ENCODE peak calls at places on chromosomes 3 and 15, in five cellular contexts. B is MM.1S, J is GM23338, V is HCT116, I is PC-3. C is an unnamed sample.

GRCh38 chr3:141303481-141304223 is 64.7 kb upstream of the ZBTB38 start:
- DNase-seq in B (peak; percentile 84), V (peak; percentile 51), J (peak; percentile 86), I (peak; percentile 82), C (peak; percentile 56)

GRCh38 chr3:149258298-149258697 is 36.7 kb upstream of the CP start:
- DNase-seq in I (no peak), J (no peak), B (no peak), V (no peak), C (no peak)

GRCh38 chr15:38745611-38746010 is 181.0 kb upstream of the RASGRP1 start:
- DNase-seq in B (no peak), I (no peak), V (no peak), J (no peak), C (no peak)

GRCh38 chr3:52022323-52023100 is 26.8 kb upstream of the RPL29 start:
- DNase-seq in I (no peak), B (no peak), J (peak; percentile 43), V (no peak), C (no peak)

GRCh38 chr15:41847206-41847605 is 8.6 kb downstream of the PLA2G4B start:
- DNase-seq in B (no peak), I (no peak), J (no peak), V (no peak), C (no peak)

GRCh38 chr15:81820236-81820635 is 225.6 kb downstream of the MEX3B start:
- DNase-seq in I (peak; percentile 10), B (no peak), J (no peak), V (no peak), C (no peak)

GRCh38 chr3:17287006-17287689 is 402.4 kb downstream of the PLCL2 start:
- DNase-seq in I (no peak), J (no peak), B (no peak), V (no peak), C (no peak)

GRCh38 chr3:113035387-113035982 is 44.7 kb downstream of the GTPBP8 start:
- DNase-seq in J (peak; percentile 92), V (peak; percentile 50), I (peak; percentile 86), B (peak; percentile 64), C (peak; percentile 33)

GRCh38 chr3:64863811-64864210 is 176.0 kb upstream of the ADAMTS9 start:
- DNase-seq in J (no peak), I (no peak), B (no peak), V (no peak), C (no peak)

GRCh38 chr15:31461375-31461774 is 134.7 kb downstream of the KLF13 start:
- DNase-seq in I (no peak), V (no peak), J (no peak), B (no peak), C (no peak)

GRCh38 chr15:85749261-85750151 is 45.2 kb downstream of the KLHL25 start:
- DNase-seq in J (no peak), I (no peak), B (no peak), V (no peak), C (no peak)

GRCh38 chr3:77407454-77407853 is 367.6 kb downstream of the ROBO2 start:
- DNase-seq in J (no peak), I (no peak), B (no peak), V (no peak), C (no peak)

GRCh38 chr3:107710851-107711250 is 188.1 kb downstream of the BBX start:
- DNase-seq in J (no peak), B (no peak), V (peak; percentile 15), I (peak; percentile 27), C (peak; percentile 12)

GRCh38 chr3:65412591-65412990 is 626.1 kb downstream of the MAGI1 start:
- DNase-seq in I (peak; percentile 1), J (peak; percentile 35), V (no peak), B (peak; percentile 67), C (no peak)

GRCh38 chr15:39115379-39116057 is 465.4 kb upstream of the THBS1 start:
- DNase-seq in V (no peak), J (no peak), B (no peak), I (peak; percentile 71), C (no peak)

GRCh38 chr3:171248426-171249115 is 211.6 kb downstream of the TNIK start:
- DNase-seq in J (no peak), I (no peak), V (no peak), B (peak; percentile 56), C (no peak)

GRCh38 chr3:179100652-179101051 is 29.0 kb upstream of the ZMAT3 start:
- DNase-seq in V (no peak), J (no peak), B (no peak), I (peak; percentile 46), C (no peak)

GRCh38 chr3:124846189-124846588 is 41.0 kb downstream of the ITGB5 start:
- DNase-seq in J (no peak), V (no peak), B (no peak), I (no peak), C (no peak)

GRCh38 chr3:154018100-154018696 is 103.0 kb upstream of the ARHGEF26 start:
- DNase-seq in J (peak; percentile 86), I (peak; percentile 67), B (peak; percentile 38), V (peak; percentile 45), C (no peak)

GRCh38 chr3:135107043-135107442 is 312.0 kb downstream of the EPHB1 start:
- DNase-seq in B (no peak), I (no peak), J (no peak), V (no peak), C (no peak)

GRCh38 chr15:93330862-93331544 is 242.0 kb upstream of the RGMA start:
- DNase-seq in B (no peak), I (no peak), J (peak; percentile 64), V (no peak), C (no peak)

GRCh38 chr3:194715022-194715800 is 29.5 kb downstream of the FAM43A start:
- DNase-seq in V (no peak), B (no peak), J (no peak), I (peak; percentile 28), C (peak; percentile 82)

GRCh38 chr3:176352716-176353334 is 844.5 kb downstream of the TBL1XR1 start:
- DNase-seq in V (no peak), I (no peak), J (no peak), B (no peak), C (no peak)

GRCh38 chr15:40310001-40310959 is 2.5 kb upstream of the PLCB2 start:
- DNase-seq in I (peak; percentile 68), V (peak; percentile 40), B (peak; percentile 12), J (peak; percentile 87), C (peak; percentile 55)

GRCh38 chr3:134074790-134075567 is 45.3 kb upstream of the SLCO2A1 start:
- DNase-seq in J (no peak), V (no peak), I (no peak), B (no peak), C (no peak)

GRCh38 chr15:94412979-94413741 is 181.8 kb downstream of the MCTP2 start:
- DNase-seq in V (peak; percentile 6), I (peak; percentile 35), J (peak; percentile 67), B (no peak), C (no peak)

GRCh38 chr3:15470804-15471203 is 43.4 kb downstream of the EAF1 start:
- DNase-seq in J (no peak), B (no peak), V (no peak), I (no peak), C (no peak)

GRCh38 chr3:157257101-157257500 is 97.2 kb upstream of the CCNL1 start:
- DNase-seq in I (no peak), B (no peak), J (no peak), V (no peak), C (no peak)

GRCh38 chr15:67840747-67841634 is 1.1 kb upstream of the RNU6-1 start:
- DNase-seq in B (no peak), J (no peak), V (no peak), I (peak; percentile 32), C (no peak)

GRCh38 chr3:23797490-23797889 is 8.3 kb upstream of the UBE2E1 start:
- DNase-seq in B (peak; percentile 56), I (no peak), J (no peak), V (no peak), C (no peak)

GRCh38 chr3:194058189-194058571 is 77.8 kb upstream of the HES1 start:
- DNase-seq in V (no peak), B (peak; percentile 81), J (peak; percentile 92), I (no peak), C (peak; percentile 41)

GRCh38 chr3:14534379-14535191 is 5.6 kb downstream of the GRIP2 start:
- DNase-seq in I (no peak), J (peak; percentile 76), V (no peak), B (no peak), C (no peak)

GRCh38 chr3:81490541-81491288 is 270.7 kb downstream of the GBE1 start:
- DNase-seq in B (peak; percentile 84), I (peak; percentile 89), J (peak; percentile 97), V (peak; percentile 77), C (peak; percentile 56)

DNA sequence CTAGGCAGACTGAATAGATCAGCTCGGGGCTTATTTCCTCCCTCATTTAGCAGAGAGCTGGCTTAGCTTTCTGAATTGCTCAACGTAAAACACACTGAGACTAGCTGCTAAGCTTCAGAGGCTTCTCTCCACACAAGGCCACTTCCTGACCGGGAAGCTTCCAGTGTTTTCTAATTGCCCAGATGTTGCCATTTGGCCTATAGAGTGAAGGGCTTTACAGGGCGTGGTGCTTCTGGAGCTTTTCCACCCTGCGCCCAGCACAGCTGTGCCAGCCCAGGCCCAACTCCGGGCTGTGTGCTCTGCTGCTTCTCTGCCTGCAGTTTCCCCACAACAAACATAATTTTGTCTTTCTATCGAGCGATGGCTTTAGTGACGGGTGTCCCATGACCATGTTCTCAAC is 16.7 kb downstream of the FAM240A start:
- DNase-seq in I (no peak), J (no peak), V (no peak), B (no peak), C (no peak)
- H2AFZ ChIP-seq in I (no peak overlapping the region), J (no peak overlapping the region), V (no peak overlapping the region), B (no peak overlapping the region), C (no peak overlapping the region)

DNA sequence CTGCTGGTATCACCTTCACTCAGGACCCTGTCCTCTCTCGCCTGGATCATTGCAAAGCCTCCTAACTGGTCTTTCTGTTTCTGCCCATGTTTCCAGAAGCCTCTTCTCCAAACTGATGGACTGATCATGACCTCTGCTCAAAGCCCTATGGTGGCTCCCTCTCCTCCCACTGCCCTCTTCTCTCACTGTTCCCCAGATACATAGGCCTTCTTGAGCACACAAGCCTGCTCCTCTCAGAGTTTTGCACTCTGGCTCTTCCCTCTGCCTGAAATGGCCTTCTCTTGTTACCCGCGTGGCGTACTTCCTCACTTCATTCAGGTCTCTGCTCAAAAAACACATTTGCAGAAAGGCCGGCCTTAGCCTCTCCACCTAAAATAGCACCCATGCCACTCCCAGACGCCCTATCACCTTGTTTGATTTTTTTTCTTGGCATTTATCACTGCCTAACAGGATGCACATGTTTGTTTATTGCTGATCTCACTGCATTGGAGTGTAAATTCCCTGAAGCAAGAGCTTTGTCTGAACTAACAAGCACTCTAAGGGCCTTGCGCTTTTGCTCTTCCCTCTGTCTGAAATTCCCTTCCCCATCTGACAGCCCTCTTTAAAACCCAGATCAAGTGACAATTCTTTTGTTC is 1.4 kb upstream of the ETFA start:
- DNase-seq in B (no peak), V (no peak), I (peak; percentile 97), J (no peak), C (peak; percentile 60)
- H3K27ac ChIP-seq in B (no peak overlapping the region), V (no peak overlapping the region), I (peak overlapping the region; percentile 96), J (no peak overlapping the region), C (peak overlapping the region; percentile 98)

DNA sequence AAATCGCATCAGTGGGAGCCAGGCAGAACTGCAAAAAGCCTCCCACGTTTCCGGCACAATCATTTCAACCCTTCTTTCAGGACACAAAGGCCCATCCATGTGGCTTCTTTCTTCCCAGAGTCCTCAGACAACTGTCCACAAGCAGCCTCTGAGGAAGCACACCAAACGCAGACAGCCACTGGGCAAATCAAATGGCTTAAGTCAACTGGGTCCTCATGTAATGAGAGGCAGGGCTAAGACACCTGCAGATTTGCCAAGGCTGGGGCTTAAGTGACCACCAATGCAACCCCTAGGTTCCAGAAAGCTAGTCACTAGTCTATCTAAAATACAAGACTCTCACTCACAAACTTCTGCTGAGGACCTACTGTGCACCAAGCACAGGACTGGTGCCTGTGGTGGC is 8.0 kb downstream of the OSBPL10 start:
- DNase-seq in I (no peak), J (no peak), B (no peak), V (no peak), C (no peak)
- H3K9me2 ChIP-seq in I (no peaks in the 10 kb centered on the region), J (no peaks in the 10 kb centered on the region), B (no peaks in the 10 kb centered on the region), V (no peaks in the 10 kb centered on the region), C (no peaks in the 10 kb centered on the region)

GRCh38 chr3:42043116-42043796 is 47.9 kb upstream of the TRAK1 start:
- DNase-seq in J (peak; percentile 94), V (no peak), B (no peak), I (peak; percentile 24), C (no peak)
- H2AFZ ChIP-seq in J (no peak overlapping the region), V (no peak overlapping the region), B (no peak overlapping the region), I (no peak overlapping the region), C (no peak overlapping the region)

C was measured in PC-9.